ENCODE peak calls at places on chromosomes 16 and 17, in ten cellular contexts. One of them, this sample, is unnamed.

GRCh38 chr17:7889166-7889584 is 586 bp downstream of the CHD3 start:
- DNase-seq in breast epithelium: peak
- DNase-seq in OCI-LY7: no peak
- DNase-seq in neural progenitor cell: peak
- DNase-seq in osteoblast: peak
- DNase-seq in GM10248: no peak
- DNase-seq in fibroblast of lung: peak
- DNase-seq in A549: peak
- DNase-seq in brain microvascular endothelial cell: peak
- DNase-seq in body of pancreas: peak
- DNase-seq in this sample: no peak

GRCh38 chr16:75086281-75086680 is 30.3 kb downstream of the LDHD start:
- DNase-seq in breast epithelium: no peak
- DNase-seq in OCI-LY7: no peak
- DNase-seq in neural progenitor cell: no peak
- DNase-seq in osteoblast: no peak
- DNase-seq in GM10248: no peak
- DNase-seq in fibroblast of lung: no peak
- DNase-seq in A549: no peak
- DNase-seq in brain microvascular endothelial cell: no peak
- DNase-seq in body of pancreas: no peak
- DNase-seq in this sample: no peak

GRCh38 chr16:19210175-19210924 is 42.3 kb downstream of the SYT17 start:
- DNase-seq in breast epithelium: no peak
- DNase-seq in OCI-LY7: peak
- DNase-seq in neural progenitor cell: no peak
- DNase-seq in osteoblast: no peak
- DNase-seq in GM10248: peak
- DNase-seq in fibroblast of lung: peak
- DNase-seq in A549: peak
- DNase-seq in brain microvascular endothelial cell: no peak
- DNase-seq in body of pancreas: no peak
- DNase-seq in this sample: no peak

GRCh38 chr16:84599528-84600202 is 18.2 kb downstream of the COTL1 start:
- DNase-seq in breast epithelium: no peak
- DNase-seq in OCI-LY7: peak
- DNase-seq in neural progenitor cell: peak
- DNase-seq in osteoblast: peak
- DNase-seq in GM10248: peak
- DNase-seq in fibroblast of lung: peak
- DNase-seq in A549: peak
- DNase-seq in brain microvascular endothelial cell: peak
- DNase-seq in body of pancreas: peak
- DNase-seq in this sample: no peak

GRCh38 chr17:57068222-57068658 is 16.8 kb upstream of the AKAP1 start:
- DNase-seq in breast epithelium: no peak
- DNase-seq in OCI-LY7: peak
- DNase-seq in neural progenitor cell: no peak
- DNase-seq in osteoblast: no peak
- DNase-seq in GM10248: no peak
- DNase-seq in fibroblast of lung: no peak
- DNase-seq in A549: no peak
- DNase-seq in brain microvascular endothelial cell: no peak
- DNase-seq in body of pancreas: no peak
- DNase-seq in this sample: no peak

GRCh38 chr16:88780100-88781062 is 4.6 kb downstream of the PIEZO1 start:
- DNase-seq in breast epithelium: no peak
- DNase-seq in OCI-LY7: no peak
- DNase-seq in neural progenitor cell: no peak
- DNase-seq in osteoblast: peak
- DNase-seq in GM10248: no peak
- DNase-seq in fibroblast of lung: peak
- DNase-seq in A549: no peak
- DNase-seq in brain microvascular endothelial cell: no peak
- DNase-seq in body of pancreas: no peak
- DNase-seq in this sample: no peak

GRCh38 chr17:81049973-81050551 is 15.1 kb downstream of the BAIAP2 start:
- DNase-seq in breast epithelium: peak
- DNase-seq in OCI-LY7: no peak
- DNase-seq in neural progenitor cell: no peak
- DNase-seq in osteoblast: no peak
- DNase-seq in GM10248: no peak
- DNase-seq in fibroblast of lung: no peak
- DNase-seq in A549: peak
- DNase-seq in brain microvascular endothelial cell: peak
- DNase-seq in body of pancreas: peak
- DNase-seq in this sample: no peak

GRCh38 chr17:3803308-3803640 is 2.3 kb upstream of the ITGAE start:
- DNase-seq in breast epithelium: no peak
- DNase-seq in OCI-LY7: no peak
- DNase-seq in neural progenitor cell: no peak
- DNase-seq in osteoblast: peak
- DNase-seq in GM10248: no peak
- DNase-seq in fibroblast of lung: no peak
- DNase-seq in A549: no peak
- DNase-seq in brain microvascular endothelial cell: no peak
- DNase-seq in body of pancreas: no peak
- DNase-seq in this sample: no peak

GRCh38 chr16:71846443-71846842 is 667 bp downstream of the ATXN1L start:
- DNase-seq in breast epithelium: no peak
- DNase-seq in OCI-LY7: peak
- DNase-seq in neural progenitor cell: peak
- DNase-seq in osteoblast: peak
- DNase-seq in GM10248: no peak
- DNase-seq in fibroblast of lung: peak
- DNase-seq in A549: no peak
- DNase-seq in brain microvascular endothelial cell: peak
- DNase-seq in body of pancreas: no peak
- DNase-seq in this sample: no peak

GRCh38 chr17:36085710-36086268 is 4.2 kb downstream of the CCL3 start:
- DNase-seq in breast epithelium: no peak
- DNase-seq in OCI-LY7: no peak
- DNase-seq in neural progenitor cell: no peak
- DNase-seq in osteoblast: no peak
- DNase-seq in GM10248: no peak
- DNase-seq in fibroblast of lung: peak
- DNase-seq in A549: no peak
- DNase-seq in brain microvascular endothelial cell: no peak
- DNase-seq in body of pancreas: peak
- DNase-seq in this sample: no peak

GRCh38 chr16:73956592-73957495 is 339.8 kb upstream of the PSMD7 start:
- DNase-seq in breast epithelium: no peak
- DNase-seq in OCI-LY7: peak
- DNase-seq in neural progenitor cell: peak
- DNase-seq in osteoblast: peak
- DNase-seq in GM10248: peak
- DNase-seq in fibroblast of lung: peak
- DNase-seq in A549: peak
- DNase-seq in brain microvascular endothelial cell: peak
- DNase-seq in body of pancreas: peak
- DNase-seq in this sample: no peak

GRCh38 chr17:15463363-15463762 is 4.1 kb downstream of the CDRT4 start:
- DNase-seq in breast epithelium: no peak
- DNase-seq in OCI-LY7: no peak
- DNase-seq in neural progenitor cell: peak
- DNase-seq in osteoblast: peak
- DNase-seq in GM10248: no peak
- DNase-seq in fibroblast of lung: peak
- DNase-seq in A549: peak
- DNase-seq in brain microvascular endothelial cell: peak
- DNase-seq in body of pancreas: peak
- DNase-seq in this sample: no peak

GRCh38 chr17:67648032-67648761 is 69.5 kb upstream of the NOL11 start:
- DNase-seq in breast epithelium: no peak
- DNase-seq in OCI-LY7: no peak
- DNase-seq in neural progenitor cell: no peak
- DNase-seq in osteoblast: no peak
- DNase-seq in GM10248: no peak
- DNase-seq in fibroblast of lung: no peak
- DNase-seq in A549: no peak
- DNase-seq in brain microvascular endothelial cell: no peak
- DNase-seq in body of pancreas: peak
- DNase-seq in this sample: no peak

GRCh38 chr17:73342549-73343167 is 30.9 kb upstream of the CDC42EP4 start:
- DNase-seq in breast epithelium: no peak
- DNase-seq in OCI-LY7: no peak
- DNase-seq in neural progenitor cell: peak
- DNase-seq in osteoblast: peak
- DNase-seq in GM10248: no peak
- DNase-seq in fibroblast of lung: no peak
- DNase-seq in A549: peak
- DNase-seq in brain microvascular endothelial cell: peak
- DNase-seq in body of pancreas: no peak
- DNase-seq in this sample: no peak

GRCh38 chr16:50683689-50684374 is 2.7 kb upstream of the SNX20 start:
- DNase-seq in breast epithelium: no peak
- DNase-seq in OCI-LY7: peak
- DNase-seq in neural progenitor cell: no peak
- DNase-seq in osteoblast: peak
- DNase-seq in GM10248: peak
- DNase-seq in fibroblast of lung: no peak
- DNase-seq in A549: no peak
- DNase-seq in brain microvascular endothelial cell: no peak
- DNase-seq in body of pancreas: peak
- DNase-seq in this sample: no peak

GRCh38 chr16:84503751-84504395 is 586 bp downstream of the MEAK7 start:
- DNase-seq in breast epithelium: no peak
- DNase-seq in OCI-LY7: no peak
- DNase-seq in neural progenitor cell: peak
- DNase-seq in osteoblast: no peak
- DNase-seq in GM10248: no peak
- DNase-seq in fibroblast of lung: no peak
- DNase-seq in A549: peak
- DNase-seq in brain microvascular endothelial cell: no peak
- DNase-seq in body of pancreas: no peak
- DNase-seq in this sample: peak

GRCh38 chr17:39742856-39743436 is 5.2 kb downstream of the GRB7 start:
- DNase-seq in breast epithelium: no peak
- DNase-seq in OCI-LY7: no peak
- DNase-seq in neural progenitor cell: no peak
- DNase-seq in osteoblast: peak
- DNase-seq in GM10248: no peak
- DNase-seq in fibroblast of lung: no peak
- DNase-seq in A549: no peak
- DNase-seq in brain microvascular endothelial cell: no peak
- DNase-seq in body of pancreas: no peak
- DNase-seq in this sample: peak
- TF ChIP-seq CTCF in breast epithelium: no peak
- TF ChIP-seq CTCF in OCI-LY7: no peak
- TF ChIP-seq CTCF in neural progenitor cell: no peak
- TF ChIP-seq CTCF in osteoblast: no peak
- TF ChIP-seq CTCF in GM10248: no peak
- TF ChIP-seq CTCF in fibroblast of lung: no peak
- TF ChIP-seq CTCF in A549: no peak
- TF ChIP-seq CTCF in brain microvascular endothelial cell: no peak
- TF ChIP-seq CTCF in body of pancreas: no peak
- TF ChIP-seq CTCF in this sample: no peak

DNA sequence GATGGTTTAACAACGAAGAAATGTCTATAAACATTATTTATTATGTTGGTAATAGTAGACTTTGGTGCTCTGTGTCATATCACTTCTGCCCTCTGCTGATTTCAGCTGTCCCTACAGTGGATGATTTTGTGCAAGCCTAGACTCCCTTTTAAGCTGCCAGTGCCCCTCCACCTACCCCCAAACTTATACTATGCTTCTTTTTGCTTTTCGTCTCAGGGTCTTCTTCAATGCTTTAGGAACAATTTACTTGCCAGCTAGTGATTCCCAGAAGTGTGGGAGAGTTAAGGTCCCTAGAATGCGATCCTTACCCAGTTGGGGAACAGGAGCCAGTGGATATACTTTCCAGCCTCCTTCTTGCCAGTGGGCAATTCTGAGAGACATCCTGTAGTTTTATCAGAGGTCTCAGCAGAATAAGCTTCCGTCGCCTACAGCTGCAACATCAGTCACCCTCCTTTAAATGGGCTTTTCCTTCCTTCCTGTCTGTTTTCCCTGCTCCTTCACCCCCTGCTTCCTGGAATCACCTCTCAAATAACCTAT is 4.1 kb downstream of the ICAM2 start:
- DNase-seq in breast epithelium: no peak
- DNase-seq in OCI-LY7: peak
- DNase-seq in neural progenitor cell: no peak
- DNase-seq in osteoblast: no peak
- DNase-seq in GM10248: no peak
- DNase-seq in fibroblast of lung: no peak
- DNase-seq in A549: no peak
- DNase-seq in brain microvascular endothelial cell: no peak
- DNase-seq in body of pancreas: no peak
- DNase-seq in this sample: no peak
- TF ChIP-seq CTCF in breast epithelium: no peak
- TF ChIP-seq CTCF in OCI-LY7: peak
- TF ChIP-seq CTCF in neural progenitor cell: peak
- TF ChIP-seq CTCF in osteoblast: no peak
- TF ChIP-seq CTCF in GM10248: peak
- TF ChIP-seq CTCF in fibroblast of lung: peak
- TF ChIP-seq CTCF in A549: peak
- TF ChIP-seq CTCF in brain microvascular endothelial cell: peak
- TF ChIP-seq CTCF in body of pancreas: no peak
- TF ChIP-seq CTCF in this sample: peak

GRCh38 chr17:48724241-48725004 is 1.4 kb downstream of the PRAC2 start:
- DNase-seq in breast epithelium: peak
- DNase-seq in OCI-LY7: peak
- DNase-seq in neural progenitor cell: peak
- DNase-seq in osteoblast: peak
- DNase-seq in GM10248: peak
- DNase-seq in fibroblast of lung: peak
- DNase-seq in A549: peak
- DNase-seq in brain microvascular endothelial cell: peak
- DNase-seq in body of pancreas: peak
- DNase-seq in this sample: no peak
- TF ChIP-seq CTCF in breast epithelium: no peak
- TF ChIP-seq CTCF in OCI-LY7: peak
- TF ChIP-seq CTCF in neural progenitor cell: peak
- TF ChIP-seq CTCF in osteoblast: peak
- TF ChIP-seq CTCF in GM10248: peak
- TF ChIP-seq CTCF in fibroblast of lung: peak
- TF ChIP-seq CTCF in A549: peak
- TF ChIP-seq CTCF in brain microvascular endothelial cell: peak
- TF ChIP-seq CTCF in body of pancreas: peak
- TF ChIP-seq CTCF in this sample: peak

DNA sequence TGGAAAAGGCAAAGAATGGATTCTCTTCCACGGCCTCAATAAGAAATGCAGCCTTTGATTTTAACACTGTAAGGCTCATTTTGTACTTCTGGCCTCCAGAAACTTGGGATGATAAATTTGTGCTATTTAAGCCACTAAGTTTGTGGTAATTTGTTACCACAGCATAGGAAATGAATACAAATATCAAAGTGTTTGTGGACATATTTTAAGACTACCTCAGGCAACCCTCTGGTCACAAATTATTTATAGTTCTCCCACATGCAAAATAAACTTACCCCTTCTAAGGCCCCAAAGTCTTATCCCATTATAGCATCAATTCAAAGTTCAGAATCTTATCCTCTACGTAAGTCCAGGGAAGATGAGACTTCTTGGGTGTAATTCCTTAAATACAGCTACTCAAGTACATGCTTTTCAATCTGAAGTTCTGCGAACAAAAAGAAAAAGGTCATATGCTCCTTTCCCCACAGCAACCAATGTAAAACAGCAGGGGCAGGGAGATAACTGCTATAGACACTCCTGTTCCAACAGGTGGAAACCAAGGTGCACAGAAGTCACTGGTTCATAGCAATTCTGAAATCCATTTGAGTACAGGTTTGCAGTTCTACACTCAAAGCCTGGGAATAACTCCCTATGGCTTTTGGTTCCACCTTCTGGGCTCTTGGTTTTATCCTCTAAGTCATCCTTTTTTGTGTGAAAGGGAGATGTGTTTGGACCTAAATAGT is 5.4 kb upstream of the EFCAB13 start:
- DNase-seq in breast epithelium: no peak
- DNase-seq in OCI-LY7: peak
- DNase-seq in neural progenitor cell: no peak
- DNase-seq in osteoblast: no peak
- DNase-seq in GM10248: no peak
- DNase-seq in fibroblast of lung: no peak
- DNase-seq in A549: no peak
- DNase-seq in brain microvascular endothelial cell: no peak
- DNase-seq in body of pancreas: no peak
- DNase-seq in this sample: no peak
- TF ChIP-seq CTCF in breast epithelium: no peak
- TF ChIP-seq CTCF in OCI-LY7: peak
- TF ChIP-seq CTCF in neural progenitor cell: no peak
- TF ChIP-seq CTCF in osteoblast: no peak
- TF ChIP-seq CTCF in GM10248: no peak
- TF ChIP-seq CTCF in fibroblast of lung: no peak
- TF ChIP-seq CTCF in A549: no peak
- TF ChIP-seq CTCF in brain microvascular endothelial cell: no peak
- TF ChIP-seq CTCF in body of pancreas: no peak
- TF ChIP-seq CTCF in this sample: no peak